ENCODE peak calls at places on chromosomes 11 and 22, in eight cellular contexts. K is lower lobe of right lung, N is neuronal stem cell, I is fibroblast of lung, V is IMR-90, F is colonic mucosa, W is HCT116, Y is cardiac muscle cell. C is an unnamed sample.

GRCh38 chr11:59776210-59777066 is 21.3 kb downstream of the STX3 start:
- DNase-seq in K (no peak), N (no peak), I (peak; percentile 21), V (peak; percentile 78), F (peak; percentile 65), W (peak; percentile 85), Y (no peak), C (no peak)

GRCh38 chr11:98568011-98568410 is 452.7 kb upstream of the CNTN5 start:
- DNase-seq in K (no peak), N (no peak), I (peak; percentile 42), V (no peak), F (no peak), W (no peak), Y (peak; percentile 33), C (no peak)

GRCh38 chr11:4704054-4704789 is at the start of gene MMP26:
- DNase-seq in K (no peak), N (no peak), I (no peak), V (no peak), F (no peak), W (no peak), Y (no peak), C (no peak)

GRCh38 chr11:31812392-31813241 is 1.5 kb upstream of the PAX6 start:
- DNase-seq in K (no peak), N (no peak), I (no peak), V (no peak), F (no peak), W (no peak), Y (no peak), C (no peak)

GRCh38 chr11:110184974-110185597 is 91.9 kb downstream of the ZC3H12C start:
- DNase-seq in K (no peak), N (no peak), I (peak; percentile 97), V (peak; percentile 83), F (no peak), W (peak; percentile 10), Y (no peak), C (no peak)

GRCh38 chr11:62001450-62002178 is 34.2 kb upstream of the FTH1 start:
- DNase-seq in K (no peak), N (no peak), I (peak; percentile 46), V (no peak), F (peak; percentile 84), W (no peak), Y (peak; percentile 44), C (no peak)

GRCh38 chr22:17980638-17981051 is 43.7 kb downstream of the MICAL3 start:
- DNase-seq in K (peak; percentile 56), N (no peak), I (peak; percentile 47), V (peak; percentile 48), F (peak; percentile 81), W (no peak), Y (peak; percentile 53), C (no peak)

GRCh38 chr11:117444256-117445096 is 116.8 kb downstream of the CEP164 start:
- DNase-seq in K (no peak), N (no peak), I (no peak), V (no peak), F (no peak), W (no peak), Y (no peak), C (no peak)

GRCh38 chr11:111019931-111020381 is 225.6 kb upstream of the POU2AF2 start:
- DNase-seq in K (no peak), N (no peak), I (peak; percentile 42), V (peak; percentile 46), F (no peak), W (no peak), Y (no peak), C (no peak)

GRCh38 chr11:86116996-86117705 is 48.3 kb upstream of the PICALM start:
- DNase-seq in K (no peak), N (no peak), I (no peak), V (peak; percentile 65), F (no peak), W (no peak), Y (no peak), C (no peak)

GRCh38 chr11:36130401-36130800 is 158.8 kb downstream of the COMMD9 start:
- DNase-seq in K (no peak), N (no peak), I (peak; percentile 28), V (peak; percentile 77), F (no peak), W (no peak), Y (no peak), C (no peak)

GRCh38 chr22:37803195-37803635 is 4.5 kb upstream of the GCAT start:
- DNase-seq in K (no peak), N (no peak), I (no peak), V (no peak), F (no peak), W (no peak), Y (no peak), C (no peak)

DNA sequence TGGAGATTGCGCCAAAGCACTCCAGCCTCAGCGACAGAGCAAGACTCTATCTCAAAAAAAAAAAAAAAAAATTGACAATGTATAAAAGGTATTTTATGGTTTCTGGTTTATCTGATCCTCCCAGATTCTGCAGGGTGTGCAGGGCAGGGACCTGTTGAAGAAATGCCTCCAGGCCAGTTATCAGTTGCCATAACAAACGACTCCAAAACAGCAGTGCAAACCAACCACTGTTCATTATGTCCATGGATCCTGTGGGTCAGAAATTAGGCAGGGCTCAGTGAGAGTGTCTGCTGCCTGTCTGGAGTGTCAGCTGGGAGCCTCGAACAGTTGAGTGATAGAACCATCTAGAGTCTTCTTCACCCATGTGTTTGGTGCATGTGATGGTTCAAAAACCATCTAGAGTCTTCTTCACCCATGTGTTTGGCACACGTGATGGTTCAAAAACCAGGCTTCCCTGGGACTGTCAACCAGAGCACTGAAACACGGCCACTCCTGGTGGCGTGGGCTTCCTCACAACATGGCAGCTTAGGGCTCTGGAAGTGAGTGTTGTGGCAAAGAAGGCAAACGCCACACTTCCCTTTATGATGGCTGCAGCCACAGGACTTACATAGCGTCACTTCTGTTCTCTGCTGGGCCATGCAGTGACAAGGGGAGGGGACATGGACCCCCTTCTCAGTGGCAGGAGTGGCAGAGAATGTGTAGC is 115.1 kb upstream of the CRYBB3 start:
- DNase-seq in K (no peak), N (no peak), I (no peak), V (no peak), F (no peak), W (no peak), Y (no peak), C (no peak)
- H3K27me3 ChIP-seq in K (no peaks in the 10 kb centered on the region), N (no peaks in the 10 kb centered on the region), I (no peaks in the 10 kb centered on the region), V (no peaks in the 10 kb centered on the region), F (no peaks in the 10 kb centered on the region), W (no peaks in the 10 kb centered on the region), Y (no peaks in the 10 kb centered on the region), C (no peaks in the 10 kb centered on the region)

GRCh38 chr11:71340076-71340606 is 87.8 kb upstream of the SHANK2 start:
- DNase-seq in K (no peak), N (no peak), I (no peak), V (no peak), F (no peak), W (no peak), Y (no peak), C (no peak)

GRCh38 chr11:71338806-71339177 is 86.4 kb upstream of the SHANK2 start:
- DNase-seq in K (no peak), N (no peak), I (peak; percentile 58), V (peak; percentile 73), F (no peak), W (no peak), Y (no peak), C (no peak)

GRCh38 chr11:71336176-71336995 is 84.0 kb upstream of the SHANK2 start:
- DNase-seq in K (no peak), N (no peak), I (no peak), V (no peak), F (no peak), W (no peak), Y (no peak), C (no peak)

GRCh38 chr11:71339178-71339881 is 87.0 kb upstream of the SHANK2 start:
- DNase-seq in K (no peak), N (no peak), I (no peak), V (no peak), F (no peak), W (no peak), Y (no peak), C (no peak)

DNA sequence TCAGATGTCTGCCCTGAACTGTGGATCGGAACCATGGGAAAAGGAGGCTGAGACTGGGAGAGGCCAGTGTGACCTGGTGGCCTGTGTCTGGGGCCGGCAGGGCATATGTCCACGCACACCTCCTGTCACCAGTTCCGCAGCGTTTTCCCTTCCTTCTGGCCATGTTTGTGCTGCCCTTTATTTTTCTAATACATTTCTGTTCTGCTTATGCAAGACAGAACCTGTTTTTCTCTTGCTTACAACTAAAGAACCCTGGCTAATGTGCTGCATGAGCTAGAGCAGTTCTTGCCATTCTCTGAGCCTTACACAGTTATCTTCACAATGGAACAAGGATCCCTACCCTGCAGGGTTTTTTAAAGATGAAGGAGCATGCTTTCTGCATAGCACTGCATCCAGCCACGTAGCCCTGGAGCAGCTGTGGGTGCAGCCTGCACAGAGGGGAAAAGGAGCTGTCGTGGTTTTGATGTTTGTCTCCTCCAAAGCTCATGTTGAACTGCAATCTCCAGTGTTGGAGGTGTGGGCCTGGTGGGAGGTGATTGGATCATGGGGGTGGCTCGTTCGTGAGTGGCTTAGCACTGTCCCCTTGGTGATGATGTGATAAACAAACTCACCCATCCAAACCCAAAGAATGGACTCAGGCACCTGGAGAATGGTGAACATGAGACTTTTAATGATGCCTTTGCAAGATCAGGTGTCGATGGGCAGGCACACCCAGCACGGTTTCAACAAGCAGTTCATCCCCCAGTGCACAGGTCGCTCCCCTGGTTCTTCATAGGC is 84.8 kb upstream of the SHANK2 start:
- DNase-seq in K (no peak), N (no peak), I (no peak), V (no peak), F (no peak), W (no peak), Y (no peak), C (no peak)
- H3K4me3 ChIP-seq in K (no peak overlapping the region), N (no peak overlapping the region), I (no peak overlapping the region), V (no peak overlapping the region), F (no peak overlapping the region), W (no peak overlapping the region), Y (no peak overlapping the region), C (no peak overlapping the region)

GRCh38 chr22:19149047-19149883 is 827 bp downstream of the GSC2 start:
- DNase-seq in K (no peak), N (no peak), I (no peak), V (no peak), F (no peak), W (no peak), Y (peak; percentile 8), C (no peak)

GRCh38 chr22:19151329-19152191 is 1.5 kb upstream of the GSC2 start:
- DNase-seq in K (no peak), N (no peak), I (no peak), V (no peak), F (no peak), W (no peak), Y (no peak), C (no peak)

GRCh38 chr22:19148417-19149046 is 1.6 kb downstream of the GSC2 start:
- DNase-seq in K (no peak), N (no peak), I (no peak), V (no peak), F (no peak), W (no peak), Y (no peak), C (no peak)

GRCh38 chr22:19150482-19151328 is 613 bp upstream of the GSC2 start:
- DNase-seq in K (no peak), N (no peak), I (no peak), V (no peak), F (no peak), W (no peak), Y (no peak), C (no peak)

GRCh38 chr22:19149962-19150361 is at the start of gene GSC2:
- DNase-seq in K (no peak), N (no peak), I (no peak), V (no peak), F (no peak), W (no peak), Y (no peak), C (no peak)
- H3K27me3 ChIP-seq in K (peaks cover 64% of the 10 kb centered on the region), N (peaks cover 75% of the 10 kb centered on the region), I (peaks cover 41% of the 10 kb centered on the region), V (peaks cover 56% of the 10 kb centered on the region), F (peaks cover 36% of the 10 kb centered on the region), W (peaks cover 8% of the 10 kb centered on the region), Y (peaks cover 89% of the 10 kb centered on the region), C (peaks cover 32% of the 10 kb centered on the region)

GRCh38 chr11:113841691-113842090 is 33.7 kb downstream of the USP28 start:
- DNase-seq in K (no peak), N (no peak), I (no peak), V (no peak), F (no peak), W (no peak), Y (no peak), C (no peak)
- H3K4me3 ChIP-seq in K (no peak overlapping the region), N (no peak overlapping the region), I (no peak overlapping the region), V (no peak overlapping the region), F (no peak overlapping the region), W (no peak overlapping the region), Y (no peak overlapping the region), C (no peak overlapping the region)

C was measured in HAP-1.